ENCODE peak calls at places on chromosome 21, in six cellular contexts. One of them, this sample, is unnamed.
A peak's percentile ranks its signal among the peaks of the same experiment; 100 is the strongest.

GRCh38 chr21:44199448-44199847 is 41.3 kb downstream of the ICOSLG start:
- DNase-seq in hepatocyte: peak; percentile 5
- DNase-seq in breast epithelium: peak; percentile 45
- DNase-seq in fibroblast of lung: no peak
- DNase-seq in astrocyte: no peak
- DNase-seq in small intestine: no peak
- DNase-seq in this sample: no peak

GRCh38 chr21:27536319-27536718 is 569.4 kb upstream of the ADAMTS5 start:
- DNase-seq in hepatocyte: no peak
- DNase-seq in breast epithelium: no peak
- DNase-seq in fibroblast of lung: peak; percentile 11
- DNase-seq in astrocyte: no peak
- DNase-seq in small intestine: no peak
- DNase-seq in this sample: no peak

GRCh38 chr21:44018813-44019567 is 6.9 kb downstream of the TRAPPC10 start:
- DNase-seq in hepatocyte: no peak
- DNase-seq in breast epithelium: no peak
- DNase-seq in fibroblast of lung: no peak
- DNase-seq in astrocyte: no peak
- DNase-seq in small intestine: no peak
- DNase-seq in this sample: no peak

GRCh38 chr21:38054334-38054733 is 138.1 kb upstream of the KCNJ6 start:
- DNase-seq in hepatocyte: no peak
- DNase-seq in breast epithelium: no peak
- DNase-seq in fibroblast of lung: no peak
- DNase-seq in astrocyte: no peak
- DNase-seq in small intestine: no peak
- DNase-seq in this sample: no peak

GRCh38 chr21:45849651-45850050 is 131.9 kb upstream of the COL6A1 start:
- DNase-seq in hepatocyte: no peak
- DNase-seq in breast epithelium: no peak
- DNase-seq in fibroblast of lung: no peak
- DNase-seq in astrocyte: no peak
- DNase-seq in small intestine: no peak
- DNase-seq in this sample: no peak

GRCh38 chr21:45108034-45108790 is 33.8 kb downstream of the ADARB1 start:
- DNase-seq in hepatocyte: no peak
- DNase-seq in breast epithelium: no peak
- DNase-seq in fibroblast of lung: no peak
- DNase-seq in astrocyte: no peak
- DNase-seq in small intestine: no peak
- DNase-seq in this sample: no peak

GRCh38 chr21:27804515-27804914 is 837.6 kb upstream of the ADAMTS5 start:
- DNase-seq in hepatocyte: no peak
- DNase-seq in breast epithelium: no peak
- DNase-seq in fibroblast of lung: peak; percentile 6
- DNase-seq in astrocyte: peak; percentile 6
- DNase-seq in small intestine: no peak
- DNase-seq in this sample: no peak

GRCh38 chr21:31647650-31648049 is 11.8 kb upstream of the SOD1 start:
- DNase-seq in hepatocyte: no peak
- DNase-seq in breast epithelium: no peak
- DNase-seq in fibroblast of lung: no peak
- DNase-seq in astrocyte: no peak
- DNase-seq in small intestine: no peak
- DNase-seq in this sample: no peak

GRCh38 chr21:43352568-43353281 is 74.2 kb downstream of the SIK1 start:
- DNase-seq in hepatocyte: no peak
- DNase-seq in breast epithelium: no peak
- DNase-seq in fibroblast of lung: peak; percentile 24
- DNase-seq in astrocyte: no peak
- DNase-seq in small intestine: no peak
- DNase-seq in this sample: no peak

GRCh38 chr21:45741691-45742090 is 98.2 kb downstream of the PCBP3 start:
- DNase-seq in hepatocyte: no peak
- DNase-seq in breast epithelium: no peak
- DNase-seq in fibroblast of lung: no peak
- DNase-seq in astrocyte: no peak
- DNase-seq in small intestine: no peak
- DNase-seq in this sample: no peak

GRCh38 chr21:42474982-42475381 is 21.0 kb downstream of the RSPH1 start:
- DNase-seq in hepatocyte: no peak
- DNase-seq in breast epithelium: no peak
- DNase-seq in fibroblast of lung: no peak
- DNase-seq in astrocyte: no peak
- DNase-seq in small intestine: no peak
- DNase-seq in this sample: no peak

GRCh38 chr21:42199488-42200463 is 19.2 kb upstream of the ABCG1 start:
- DNase-seq in hepatocyte: peak; percentile 56
- DNase-seq in breast epithelium: no peak
- DNase-seq in fibroblast of lung: peak; percentile 44
- DNase-seq in astrocyte: peak; percentile 26
- DNase-seq in small intestine: peak; percentile 81
- DNase-seq in this sample: no peak

GRCh38 chr21:42548687-42549406 is 35.2 kb downstream of the SLC37A1 start:
- DNase-seq in hepatocyte: no peak
- DNase-seq in breast epithelium: peak; percentile 43
- DNase-seq in fibroblast of lung: no peak
- DNase-seq in astrocyte: no peak
- DNase-seq in small intestine: no peak
- DNase-seq in this sample: no peak

GRCh38 chr21:45461369-45461750 is 56.4 kb downstream of the COL18A1 start:
- DNase-seq in hepatocyte: no peak
- DNase-seq in breast epithelium: no peak
- DNase-seq in fibroblast of lung: no peak
- DNase-seq in astrocyte: no peak
- DNase-seq in small intestine: no peak
- DNase-seq in this sample: no peak

GRCh38 chr21:16194851-16195251 is 465.1 kb downstream of the USP25 start:
- DNase-seq in hepatocyte: no peak
- DNase-seq in breast epithelium: no peak
- DNase-seq in fibroblast of lung: peak; percentile 55
- DNase-seq in astrocyte: peak; percentile 45
- DNase-seq in small intestine: no peak
- DNase-seq in this sample: no peak

GRCh38 chr21:42254631-42255030 is 35.7 kb downstream of the ABCG1 start:
- DNase-seq in hepatocyte: no peak
- DNase-seq in breast epithelium: no peak
- DNase-seq in fibroblast of lung: no peak
- DNase-seq in astrocyte: no peak
- DNase-seq in small intestine: no peak
- DNase-seq in this sample: no peak

GRCh38 chr21:20739421-20739820 is 258.8 kb upstream of the NCAM2 start:
- DNase-seq in hepatocyte: no peak
- DNase-seq in breast epithelium: no peak
- DNase-seq in fibroblast of lung: no peak
- DNase-seq in astrocyte: no peak
- DNase-seq in small intestine: no peak
- DNase-seq in this sample: no peak

GRCh38 chr21:37670883-37671282 is 245.4 kb downstream of the KCNJ6 start:
- DNase-seq in hepatocyte: no peak
- DNase-seq in breast epithelium: no peak
- DNase-seq in fibroblast of lung: peak; percentile 54
- DNase-seq in astrocyte: peak; percentile 41
- DNase-seq in small intestine: no peak
- DNase-seq in this sample: no peak

GRCh38 chr21:45169001-45169400 is 94.6 kb downstream of the ADARB1 start:
- DNase-seq in hepatocyte: no peak
- DNase-seq in breast epithelium: no peak
- DNase-seq in fibroblast of lung: no peak
- DNase-seq in astrocyte: no peak
- DNase-seq in small intestine: no peak
- DNase-seq in this sample: no peak

GRCh38 chr21:22575165-22575584 is 1577.0 kb downstream of the NCAM2 start:
- DNase-seq in hepatocyte: peak; percentile 41
- DNase-seq in breast epithelium: no peak
- DNase-seq in fibroblast of lung: no peak
- DNase-seq in astrocyte: no peak
- DNase-seq in small intestine: no peak
- DNase-seq in this sample: no peak

GRCh38 chr21:21179619-21180336 is 181.6 kb downstream of the NCAM2 start:
- DNase-seq in hepatocyte: no peak
- DNase-seq in breast epithelium: no peak
- DNase-seq in fibroblast of lung: no peak
- DNase-seq in astrocyte: no peak
- DNase-seq in small intestine: no peak
- DNase-seq in this sample: no peak

GRCh38 chr21:41726058-41726558 is 40.7 kb downstream of the RIPK4 start:
- DNase-seq in hepatocyte: no peak
- DNase-seq in breast epithelium: no peak
- DNase-seq in fibroblast of lung: no peak
- DNase-seq in astrocyte: no peak
- DNase-seq in small intestine: no peak
- DNase-seq in this sample: no peak

GRCh38 chr21:43909736-43910455 is 44.9 kb downstream of the AGPAT3 start:
- DNase-seq in hepatocyte: no peak
- DNase-seq in breast epithelium: no peak
- DNase-seq in fibroblast of lung: no peak
- DNase-seq in astrocyte: no peak
- DNase-seq in small intestine: no peak
- DNase-seq in this sample: no peak

GRCh38 chr21:29350246-29350779 is 51.6 kb downstream of the BACH1 start:
- DNase-seq in hepatocyte: no peak
- DNase-seq in breast epithelium: no peak
- DNase-seq in fibroblast of lung: peak; percentile 86
- DNase-seq in astrocyte: peak; percentile 86
- DNase-seq in small intestine: peak; percentile 51
- DNase-seq in this sample: no peak

GRCh38 chr21:38267991-38268858 is 11.4 kb downstream of the KCNJ15 start:
- DNase-seq in hepatocyte: peak; percentile 38
- DNase-seq in breast epithelium: no peak
- DNase-seq in fibroblast of lung: no peak
- DNase-seq in astrocyte: no peak
- DNase-seq in small intestine: peak; percentile 47
- DNase-seq in this sample: no peak

DNA sequence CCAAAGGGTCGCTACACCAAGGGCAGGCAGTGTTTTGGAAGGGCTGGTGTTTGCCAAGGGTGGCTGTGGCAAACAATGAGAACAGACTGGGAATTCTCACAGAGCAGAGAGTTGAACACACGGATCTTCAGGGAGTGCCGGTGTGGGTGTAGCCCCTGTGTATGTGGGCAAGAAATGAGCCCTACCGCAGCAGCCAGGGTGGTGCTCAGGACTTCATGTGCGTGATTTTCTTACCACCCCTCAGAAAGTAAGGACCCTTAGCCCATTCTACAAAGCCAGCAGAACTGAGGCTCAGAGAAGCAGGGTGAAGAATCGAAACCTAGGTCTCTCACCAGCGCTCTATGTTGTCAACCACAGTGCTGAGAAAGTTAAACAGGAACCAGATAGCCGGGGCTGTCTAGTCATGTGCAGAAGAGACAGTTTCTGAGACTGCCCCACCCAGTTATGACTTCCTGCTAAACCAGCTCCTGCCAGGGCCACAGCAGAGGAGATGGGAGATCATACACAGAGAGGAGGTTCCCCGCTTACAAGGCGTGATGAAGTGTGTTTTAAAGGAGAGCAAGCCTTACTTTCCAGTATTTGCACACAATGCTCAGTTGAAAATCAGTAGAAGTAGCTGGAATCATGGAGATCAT is 21.9 kb upstream of the MORC3 start:
- DNase-seq in hepatocyte: peak; percentile 67
- DNase-seq in breast epithelium: peak; percentile 59
- DNase-seq in fibroblast of lung: no peak
- DNase-seq in astrocyte: no peak
- DNase-seq in small intestine: peak; percentile 89
- DNase-seq in this sample: peak; percentile 18
- H3K4me3 ChIP-seq in hepatocyte: no peak overlapping the region
- H3K4me3 ChIP-seq in breast epithelium: peak overlapping the region; percentile 28
- H3K4me3 ChIP-seq in fibroblast of lung: no peak overlapping the region
- H3K4me3 ChIP-seq in astrocyte: no peak overlapping the region
- H3K4me3 ChIP-seq in small intestine: no peak overlapping the region
- H3K4me3 ChIP-seq in this sample: no peak overlapping the region

GRCh38 chr21:15124731-15125130 is 59.9 kb upstream of the NRIP1 start:
- DNase-seq in hepatocyte: no peak
- DNase-seq in breast epithelium: no peak
- DNase-seq in fibroblast of lung: no peak
- DNase-seq in astrocyte: no peak
- DNase-seq in small intestine: no peak
- DNase-seq in this sample: no peak

GRCh38 chr21:15121097-15121654 is 56.4 kb upstream of the NRIP1 start:
- DNase-seq in hepatocyte: no peak
- DNase-seq in breast epithelium: no peak
- DNase-seq in fibroblast of lung: no peak
- DNase-seq in astrocyte: no peak
- DNase-seq in small intestine: no peak
- DNase-seq in this sample: no peak

GRCh38 chr21:15126948-15127347 is 62.1 kb upstream of the NRIP1 start:
- DNase-seq in hepatocyte: no peak
- DNase-seq in breast epithelium: no peak
- DNase-seq in fibroblast of lung: no peak
- DNase-seq in astrocyte: no peak
- DNase-seq in small intestine: no peak
- DNase-seq in this sample: no peak

GRCh38 chr21:15122241-15122640 is 57.4 kb upstream of the NRIP1 start:
- DNase-seq in hepatocyte: peak; percentile 22
- DNase-seq in breast epithelium: no peak
- DNase-seq in fibroblast of lung: peak; percentile 3
- DNase-seq in astrocyte: peak; percentile 2
- DNase-seq in small intestine: no peak
- DNase-seq in this sample: peak; percentile 45

GRCh38 chr21:15121655-15122120 is 56.9 kb upstream of the NRIP1 start:
- DNase-seq in hepatocyte: peak; percentile 32
- DNase-seq in breast epithelium: no peak
- DNase-seq in fibroblast of lung: peak; percentile 58
- DNase-seq in astrocyte: peak; percentile 51
- DNase-seq in small intestine: peak; percentile 31
- DNase-seq in this sample: peak; percentile 89
- H3K27ac ChIP-seq in hepatocyte: peak overlapping the region; percentile 67
- H3K27ac ChIP-seq in breast epithelium: peak overlapping the region; percentile 54
- H3K27ac ChIP-seq in fibroblast of lung: no peak overlapping the region
- H3K27ac ChIP-seq in astrocyte: no peak overlapping the region
- H3K27ac ChIP-seq in small intestine: peak overlapping the region; percentile 50
- H3K27ac ChIP-seq in this sample: peak overlapping the region; percentile 83

DNA sequence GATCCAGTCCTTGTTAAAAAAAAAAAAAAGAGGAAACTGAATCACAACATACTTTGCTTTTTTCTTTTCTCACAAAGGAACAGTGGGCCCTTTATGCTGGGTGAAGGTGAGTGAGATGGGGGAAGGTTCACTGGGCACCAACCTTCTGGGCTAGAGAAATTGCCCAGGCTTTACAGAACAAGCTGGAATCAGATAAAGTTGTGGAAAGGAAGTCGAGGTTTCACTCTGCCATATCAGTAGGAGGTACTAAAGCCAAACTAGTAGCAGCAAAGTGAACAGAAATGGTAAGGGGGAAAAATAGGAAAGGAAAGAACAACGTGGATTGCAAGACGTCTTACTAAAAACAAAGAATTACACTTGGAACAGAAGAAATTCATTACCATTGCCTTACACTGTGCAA is 2.9 kb downstream of the IFNAR2 start:
- DNase-seq in hepatocyte: no peak
- DNase-seq in breast epithelium: no peak
- DNase-seq in fibroblast of lung: no peak
- DNase-seq in astrocyte: no peak
- DNase-seq in small intestine: no peak
- DNase-seq in this sample: no peak
- H3K4me1 ChIP-seq in hepatocyte: peaks cover 15% of the 10 kb centered on the region
- H3K4me1 ChIP-seq in breast epithelium: no peaks in the 10 kb centered on the region
- H3K4me1 ChIP-seq in fibroblast of lung: no peaks in the 10 kb centered on the region
- H3K4me1 ChIP-seq in astrocyte: peaks cover 6% of the 10 kb centered on the region
- H3K4me1 ChIP-seq in small intestine: peaks cover 2% of the 10 kb centered on the region
- H3K4me1 ChIP-seq in this sample: peaks cover 23% of the 10 kb centered on the region

GRCh38 chr21:33763573-33763881 is 121.2 kb downstream of the ITSN1 start:
- DNase-seq in hepatocyte: no peak
- DNase-seq in breast epithelium: no peak
- DNase-seq in fibroblast of lung: no peak
- DNase-seq in astrocyte: no peak
- DNase-seq in small intestine: no peak
- DNase-seq in this sample: no peak
- H3K4me3 ChIP-seq in hepatocyte: no peak overlapping the region
- H3K4me3 ChIP-seq in breast epithelium: no peak overlapping the region
- H3K4me3 ChIP-seq in fibroblast of lung: no peak overlapping the region
- H3K4me3 ChIP-seq in astrocyte: no peak overlapping the region
- H3K4me3 ChIP-seq in small intestine: no peak overlapping the region
- H3K4me3 ChIP-seq in this sample: no peak overlapping the region

This sample was measured in body of pancreas.